ENCODE peak calls at places on chromosomes 7 and 10, in nine cellular contexts. E, C, W, L, F, T, K, P and S are unnamed samples.

GRCh38 chr7:116918744-116919143 is 34.6 kb upstream of the ST7 start:
- DNase-seq in W (no peak), P (no peak), E (no peak), L (no peak), C (no peak), F (no peak), T (no peak), K (no peak), S (no peak)

GRCh38 chr7:27139335-27140107 is 4.0 kb downstream of the HOXA5 start:
- DNase-seq in T (no peak), P (no peak), F (no peak), K (peak; percentile 64), E (no peak), C (peak; percentile 73), W (no peak), L (no peak), S (peak; percentile 76)

GRCh38 chr10:1401056-1401965 is 336.0 kb downstream of the ADARB2 start:
- DNase-seq in L (no peak), K (no peak), C (peak; percentile 44), W (no peak), E (no peak), P (no peak), T (no peak), F (no peak), S (no peak)

GRCh38 chr10:50497758-50498157 is 126.0 kb downstream of the SGMS1 start:
- DNase-seq in K (peak; percentile 46), L (no peak), W (no peak), C (no peak), E (no peak), T (no peak), P (no peak), F (no peak), S (no peak)

GRCh38 chr7:135414850-135415439 is 95.0 kb downstream of the CNOT4 start:
- DNase-seq in E (peak; percentile 55), W (no peak), P (peak; percentile 50), K (peak; percentile 33), F (no peak), L (peak; percentile 34), C (peak; percentile 85), T (no peak), S (peak; percentile 91)

GRCh38 chr7:55140221-55140980 is 121.6 kb downstream of the EGFR start:
- DNase-seq in W (no peak), P (peak; percentile 69), T (no peak), C (no peak), E (no peak), L (peak; percentile 87), K (peak; percentile 73), F (peak; percentile 65), S (no peak)

GRCh38 chr7:150406565-150407421 is 27.7 kb downstream of the ZNF775 start:
- DNase-seq in T (no peak), E (no peak), K (peak; percentile 40), P (no peak), F (no peak), L (no peak), W (no peak), C (no peak), S (no peak)

GRCh38 chr7:145265180-145265579 is 429.3 kb upstream of the TPK1 start:
- DNase-seq in K (no peak), L (no peak), T (no peak), W (no peak), F (no peak), E (no peak), C (no peak), P (no peak), S (no peak)

GRCh38 chr7:2774935-2775334 is 69.2 kb downstream of the GNA12 start:
- DNase-seq in T (no peak), P (no peak), K (no peak), F (no peak), E (no peak), W (no peak), L (no peak), C (no peak), S (no peak)

GRCh38 chr7:84637568-84638338 is 443.2 kb upstream of the SEMA3A start:
- DNase-seq in P (no peak), E (no peak), F (no peak), K (peak; percentile 66), W (no peak), L (no peak), C (peak; percentile 43), T (no peak), S (peak; percentile 74)

GRCh38 chr10:31749981-31750850 is 178.4 kb downstream of the ARHGAP12 start:
- DNase-seq in T (no peak), E (no peak), C (no peak), W (peak; percentile 75), P (peak; percentile 86), L (peak; percentile 55), F (peak; percentile 68), K (no peak), S (no peak)

GRCh38 chr7:77940647-77941046 is 142.1 kb downstream of the PHTF2 start:
- DNase-seq in L (peak; percentile 17), T (no peak), P (peak; percentile 34), F (no peak), C (peak; percentile 65), E (peak; percentile 12), W (no peak), K (no peak), S (peak; percentile 64)

GRCh38 chr7:12524794-12525386 is 45.6 kb upstream of the SCIN start:
- DNase-seq in K (peak; percentile 34), P (peak; percentile 66), T (no peak), E (peak; percentile 25), L (peak; percentile 67), C (no peak), W (no peak), F (no peak), S (peak; percentile 74)

GRCh38 chr10:100948916-100949315 is 20.4 kb upstream of the SEMA4G start:
- DNase-seq in L (no peak), W (no peak), F (no peak), T (no peak), E (no peak), K (no peak), P (no peak), C (no peak), S (no peak)

GRCh38 chr10:15504101-15504840 is 133.2 kb upstream of the FAM171A1 start:
- DNase-seq in F (no peak), L (no peak), T (no peak), K (peak; percentile 70), W (no peak), P (no peak), C (peak; percentile 2), E (no peak), S (no peak)

GRCh38 chr7:100577507-100577906 is 3.8 kb upstream of the SAP25 start:
- DNase-seq in C (peak; percentile 38), P (no peak), E (no peak), L (no peak), W (no peak), T (no peak), F (no peak), K (no peak), S (no peak)

GRCh38 chr10:89659185-89660131 is 14.4 kb upstream of the PANK1 start:
- DNase-seq in E (no peak), P (no peak), W (no peak), C (no peak), F (no peak), K (no peak), T (no peak), L (no peak), S (no peak)

GRCh38 chr10:14860782-14861181 is 17.9 kb upstream of the SUV39H2 start:
- DNase-seq in K (no peak), T (no peak), W (no peak), E (no peak), F (no peak), P (no peak), L (no peak), C (no peak), S (no peak)

GRCh38 chr7:106247827-106248201 is 37.0 kb downstream of the NAMPT start:
- DNase-seq in F (no peak), E (no peak), L (no peak), C (no peak), P (no peak), W (no peak), T (no peak), K (no peak), S (no peak)

GRCh38 chr10:128437786-128438350 is 311.6 kb upstream of the MKI67 start:
- DNase-seq in T (no peak), E (no peak), K (no peak), C (peak; percentile 34), F (no peak), W (no peak), P (no peak), L (no peak), S (no peak)

GRCh38 chr7:44284216-44284615 is 41.2 kb downstream of the CAMK2B start:
- DNase-seq in C (peak; percentile 41), P (no peak), T (peak; percentile 13), F (peak; percentile 24), K (peak; percentile 72), W (peak; percentile 9), L (no peak), E (no peak), S (no peak)

GRCh38 chr10:34299105-34299611 is 515.9 kb downstream of the PARD3 start:
- DNase-seq in L (no peak), E (no peak), T (no peak), W (no peak), P (no peak), C (no peak), F (no peak), K (no peak), S (no peak)

GRCh38 chr7:159247910-159248309 is 103.2 kb upstream of the VIPR2 start:
- DNase-seq in E (no peak), W (no peak), F (no peak), P (no peak), K (no peak), C (no peak), T (no peak), L (no peak), S (no peak)

GRCh38 chr10:122911889-122912484 is 1.6 kb downstream of the FAM24A start:
- DNase-seq in C (peak; percentile 95), K (peak; percentile 38), T (peak; percentile 65), E (no peak), W (no peak), P (no peak), L (no peak), F (peak; percentile 29), S (peak; percentile 84)

GRCh38 chr10:50322075-50322474 is 70.8 kb upstream of the ASAH2 start:
- DNase-seq in T (no peak), F (no peak), C (no peak), K (peak; percentile 37), L (no peak), P (no peak), E (no peak), W (no peak), S (no peak)

GRCh38 chr7:31308642-31309041 is 31.9 kb downstream of the NEUROD6 start:
- DNase-seq in T (no peak), W (no peak), L (no peak), K (no peak), E (no peak), P (no peak), C (no peak), F (no peak), S (no peak)